ENCODE peak calls at places on chromosomes 6 and 20, in eight cellular contexts. N, D, X, K, R, H, J and T are unnamed samples.

GRCh38 chr6:106147476-106147875 is 61.3 kb downstream of the PRDM1 start:
- DNase-seq in N (no peak), D (no peak), X (no peak), K (no peak), R (no peak), H (no peak), J (no peak), T (no peak)

GRCh38 chr6:69796081-69796626 is 656 bp downstream of the LMBRD1 start:
- DNase-seq in N (no peak), D (peak; percentile 50), X (peak; percentile 81), K (no peak), R (peak; percentile 69), H (peak; percentile 78), J (peak; percentile 24), T (peak; percentile 45)

GRCh38 chr20:12053348-12053747 is 135.7 kb downstream of the BTBD3 start:
- DNase-seq in N (no peak), D (peak; percentile 93), X (peak; percentile 84), K (no peak), R (no peak), H (no peak), J (no peak), T (peak; percentile 15)

GRCh38 chr6:123805921-123806320 is 2.3 kb downstream of the NKAIN2 start:
- DNase-seq in N (no peak), D (no peak), X (no peak), K (no peak), R (no peak), H (no peak), J (no peak), T (no peak)

GRCh38 chr20:9442858-9443257 is 71.5 kb upstream of the LAMP5 start:
- DNase-seq in N (no peak), D (no peak), X (peak; percentile 80), K (no peak), R (peak; percentile 43), H (no peak), J (no peak), T (peak; percentile 5)

GRCh38 chr6:21942910-21943309 is 349.4 kb downstream of the SOX4 start:
- DNase-seq in N (no peak), D (no peak), X (no peak), K (no peak), R (no peak), H (no peak), J (no peak), T (no peak)

GRCh38 chr6:160930547-160931377 is 60.8 kb upstream of the MAP3K4 start:
- DNase-seq in N (peak; percentile 82), D (peak; percentile 81), X (peak; percentile 18), K (peak; percentile 93), R (peak; percentile 76), H (peak; percentile 43), J (peak; percentile 43), T (no peak)

GRCh38 chr6:161922631-161923119 is 648.8 kb upstream of the AGPAT4 start:
- DNase-seq in N (peak; percentile 62), D (peak; percentile 47), X (peak; percentile 47), K (peak; percentile 67), R (peak; percentile 77), H (no peak), J (no peak), T (peak; percentile 16)

GRCh38 chr6:3382399-3383279 is 74.2 kb downstream of the SLC22A23 start:
- DNase-seq in N (no peak), D (peak; percentile 29), X (no peak), K (no peak), R (peak; percentile 57), H (no peak), J (no peak), T (no peak)

GRCh38 chr6:3381233-3382065 is 75.4 kb downstream of the SLC22A23 start:
- DNase-seq in N (no peak), D (peak; percentile 31), X (no peak), K (no peak), R (no peak), H (no peak), J (no peak), T (no peak)

GRCh38 chr6:3384346-3385143 is 72.3 kb downstream of the SLC22A23 start:
- DNase-seq in N (no peak), D (no peak), X (no peak), K (no peak), R (no peak), H (no peak), J (no peak), T (no peak)

GRCh38 chr6:3385660-3386151 is 71.1 kb downstream of the SLC22A23 start:
- DNase-seq in N (peak; percentile 75), D (peak; percentile 46), X (no peak), K (no peak), R (no peak), H (no peak), J (no peak), T (no peak)

DNA sequence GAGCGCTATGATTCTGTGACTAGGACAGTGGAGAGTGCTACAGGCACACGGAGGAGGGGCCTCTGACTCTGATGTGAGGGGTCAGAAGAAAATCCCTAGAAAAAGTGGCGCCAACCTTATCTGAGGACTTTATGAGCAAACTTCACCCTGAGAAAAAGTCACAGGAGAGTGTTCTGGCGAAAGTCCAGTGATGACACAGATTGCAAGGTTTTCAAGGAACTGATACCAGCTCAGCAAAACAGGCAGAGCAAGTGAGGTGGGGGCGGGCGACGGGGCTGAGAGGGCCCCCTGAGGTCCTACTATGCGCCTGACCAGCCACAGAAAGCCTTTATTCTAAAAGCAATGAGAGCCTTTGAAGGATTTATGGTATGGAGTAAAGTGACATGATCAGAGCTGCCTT is 73.3 kb downstream of the SLC22A23 start:
- DNase-seq in N (no peak), D (peak; percentile 48), X (no peak), K (no peak), R (peak; percentile 63), H (no peak), J (no peak), T (no peak)
- H3K4me3 ChIP-seq in N (no peak overlapping the region), D (no peak overlapping the region), X (no peak overlapping the region), K (no peak overlapping the region), R (no peak overlapping the region), H (no peak overlapping the region), J (no peak overlapping the region), T (no peak overlapping the region)

GRCh38 chr20:61257596-61257995 is 5.5 kb downstream of the CDH4 start:
- DNase-seq in N (no peak), D (no peak), X (no peak), K (no peak), R (no peak), H (no peak), J (no peak), T (no peak)

GRCh38 chr20:61254881-61255589 is 3.0 kb downstream of the CDH4 start:
- DNase-seq in N (no peak), D (peak; percentile 23), X (no peak), K (no peak), R (no peak), H (no peak), J (no peak), T (no peak)

GRCh38 chr20:61256365-61256764 is 4.3 kb downstream of the CDH4 start:
- DNase-seq in N (no peak), D (no peak), X (no peak), K (no peak), R (no peak), H (no peak), J (no peak), T (no peak)

GRCh38 chr20:61259741-61260140 is 7.7 kb downstream of the CDH4 start:
- DNase-seq in N (no peak), D (no peak), X (no peak), K (no peak), R (no peak), H (no peak), J (no peak), T (no peak)

GRCh38 chr20:61256819-61257218 is 4.8 kb downstream of the CDH4 start:
- DNase-seq in N (no peak), D (no peak), X (no peak), K (no peak), R (no peak), H (no peak), J (no peak), T (peak; percentile 59)
- H3K4me3 ChIP-seq in N (no peak overlapping the region), D (no peak overlapping the region), X (no peak overlapping the region), K (no peak overlapping the region), R (no peak overlapping the region), H (no peak overlapping the region), J (no peak overlapping the region), T (peak overlapping the region; percentile 2)

GRCh38 chr20:47359533-47360206 is 3.2 kb upstream of the ZMYND8 start:
- DNase-seq in N (no peak), D (no peak), X (no peak), K (no peak), R (no peak), H (no peak), J (no peak), T (no peak)

GRCh38 chr20:47360207-47360488 is 3.6 kb upstream of the ZMYND8 start:
- DNase-seq in N (no peak), D (peak; percentile 93), X (no peak), K (no peak), R (peak; percentile 54), H (no peak), J (no peak), T (no peak)

GRCh38 chr20:47358672-47359532 is 2.4 kb upstream of the ZMYND8 start:
- DNase-seq in N (peak; percentile 77), D (peak; percentile 95), X (no peak), K (peak; percentile 68), R (peak; percentile 91), H (peak; percentile 58), J (no peak), T (no peak)

GRCh38 chr20:47361268-47361665 is 4.8 kb upstream of the ZMYND8 start:
- DNase-seq in N (no peak), D (no peak), X (no peak), K (no peak), R (no peak), H (no peak), J (no peak), T (no peak)

DNA sequence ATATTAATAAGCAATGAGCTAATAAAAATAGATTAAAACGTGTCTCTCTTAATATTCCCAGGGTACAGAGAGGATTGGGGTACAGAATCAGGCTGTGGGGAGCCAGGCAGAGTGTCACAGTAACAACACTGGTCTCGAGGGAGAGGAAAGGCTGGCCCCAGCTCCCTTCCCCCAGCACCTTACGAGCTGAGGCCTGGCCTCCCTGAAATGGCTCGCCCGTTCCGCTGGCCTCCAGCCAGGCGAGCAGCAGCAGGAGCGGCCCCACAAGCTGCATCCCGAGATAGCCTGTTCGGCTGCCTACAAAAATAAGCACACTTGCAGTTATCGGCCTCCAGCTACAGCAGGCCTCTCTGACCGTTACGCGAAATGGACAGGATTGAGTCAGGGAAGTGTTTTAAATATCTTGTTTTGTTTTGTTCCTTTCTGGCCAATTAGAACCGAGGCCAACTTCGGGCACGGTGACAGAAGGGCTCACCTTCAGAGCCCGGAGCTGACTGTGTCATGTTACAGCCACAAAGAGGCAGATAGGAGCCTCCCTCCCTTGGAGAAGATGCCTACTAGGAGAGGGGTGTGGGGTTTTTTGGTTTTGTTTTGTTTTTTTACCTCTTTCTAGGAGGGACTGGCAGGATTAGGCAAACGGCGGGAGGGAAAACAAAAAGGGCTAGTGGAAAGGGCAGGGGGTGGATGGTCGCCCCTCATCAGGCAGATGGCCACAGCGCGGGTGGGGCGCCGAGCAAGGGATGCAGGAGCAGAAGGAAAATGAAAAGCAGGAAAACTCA is 4.2 kb upstream of the ZMYND8 start:
- DNase-seq in N (peak; percentile 93), D (peak; percentile 96), X (no peak), K (peak; percentile 83), R (peak; percentile 86), H (no peak), J (no peak), T (no peak)
- H3K4me3 ChIP-seq in N (peak overlapping the region; percentile 61), D (peak overlapping the region; percentile 22), X (no peak overlapping the region), K (no peak overlapping the region), R (no peak overlapping the region), H (no peak overlapping the region), J (no peak overlapping the region), T (no peak overlapping the region)

DNA sequence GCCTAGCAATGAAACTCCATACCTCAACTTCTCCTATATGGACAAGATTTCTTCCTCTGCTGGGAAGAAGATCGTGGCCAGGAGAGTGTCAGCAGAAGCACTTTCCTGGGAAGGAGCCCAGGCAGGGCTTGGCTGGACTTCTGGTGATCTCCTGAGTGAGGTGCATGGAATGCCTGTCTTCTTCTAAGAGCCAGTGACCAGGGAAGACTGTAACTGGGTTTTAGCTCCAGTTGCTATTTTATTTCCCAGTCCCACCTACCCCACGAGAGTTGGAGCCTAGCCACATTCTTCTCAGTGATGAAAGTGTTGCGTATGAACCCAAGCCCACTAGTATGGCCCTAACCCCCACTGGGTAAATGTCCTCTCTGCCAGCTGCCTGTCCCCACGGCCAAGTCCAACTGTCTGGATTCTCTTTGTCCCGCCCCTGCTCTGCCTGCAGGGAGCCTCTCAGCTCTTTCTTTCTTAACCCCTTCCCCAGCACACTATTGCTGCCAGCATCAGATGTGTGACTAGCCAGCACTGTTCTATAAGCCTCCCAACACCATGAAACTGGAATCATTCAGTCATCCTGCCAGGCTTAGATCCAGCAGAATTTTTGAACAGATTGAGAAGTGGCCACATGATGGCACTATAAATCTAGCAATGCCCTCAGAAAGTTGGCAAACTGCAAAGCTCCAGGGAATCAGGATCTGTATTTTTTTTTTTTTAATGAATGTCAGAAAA is 69.8 kb upstream of the FAM184A start:
- DNase-seq in N (no peak), D (peak; percentile 83), X (peak; percentile 53), K (no peak), R (no peak), H (peak; percentile 14), J (no peak), T (peak; percentile 26)
- H3K4me3 ChIP-seq in N (no peak overlapping the region), D (no peak overlapping the region), X (peak overlapping the region; percentile 41), K (no peak overlapping the region), R (no peak overlapping the region), H (no peak overlapping the region), J (no peak overlapping the region), T (no peak overlapping the region)